ENCODE peak calls at places on chromosomes 6 and 20, in nine cellular contexts. A is T-helper 17 cell; L is effector CD8-positive, alpha-beta T cell; V is pancreas; R is psoas muscle; E is neural crest cell; Z is A172; N is A549; D is HFF-Myc. K is an unnamed sample.

GRCh38 chr20:23874747-23875146 is 4.8 kb downstream of the CST5 start:
- DNase-seq in A (no peak), L (no peak), V (no peak), R (no peak), E (no peak), Z (no peak), N (no peak), D (no peak), K (no peak)

GRCh38 chr6:128738112-128738511 is 144.8 kb upstream of the LAMA2 start:
- DNase-seq in A (no peak), L (no peak), V (no peak), R (no peak), E (no peak), Z (no peak), N (no peak), D (no peak), K (no peak)

GRCh38 chr6:10541591-10541990 is 20.4 kb downstream of the GCNT2 start:
- DNase-seq in A (no peak), L (no peak), V (no peak), R (no peak), E (no peak), Z (no peak), N (no peak), D (no peak), K (no peak)

GRCh38 chr6:69181964-69182363 is 546.9 kb downstream of the ADGRB3 start:
- DNase-seq in A (no peak), L (no peak), V (no peak), R (no peak), E (no peak), Z (no peak), N (no peak), D (no peak), K (no peak)

GRCh38 chr20:58760881-58761280 is 68.3 kb downstream of the NPEPL1 start:
- DNase-seq in A (no peak), L (no peak), V (no peak), R (no peak), E (no peak), Z (no peak), N (no peak), D (no peak), K (no peak)

GRCh38 chr6:166512567-166512966 is 73.9 kb downstream of the RAMACL start:
- DNase-seq in A (no peak), L (no peak), V (no peak), R (no peak), E (no peak), Z (no peak), N (no peak), D (no peak), K (peak; percentile 79)

GRCh38 chr20:32537657-32538525 is 47.2 kb downstream of the NOL4L start:
- DNase-seq in A (no peak), L (no peak), V (no peak), R (no peak), E (no peak), Z (no peak), N (no peak), D (no peak), K (no peak)

GRCh38 chr6:118581489-118581959 is 33.4 kb downstream of the PLN start:
- DNase-seq in A (no peak), L (no peak), V (no peak), R (no peak), E (no peak), Z (peak; percentile 46), N (no peak), D (no peak), K (no peak)

GRCh38 chr6:122789862-122790739 is 1.0 kb downstream of the SMPDL3A start:
- DNase-seq in A (no peak), L (no peak), V (peak; percentile 70), R (peak; percentile 23), E (no peak), Z (no peak), N (no peak), D (no peak), K (no peak)

GRCh38 chr20:21156266-21156665 is 30.4 kb downstream of the KIZ start:
- DNase-seq in A (no peak), L (no peak), V (no peak), R (no peak), E (no peak), Z (peak; percentile 37), N (no peak), D (no peak), K (no peak)

GRCh38 chr6:37485259-37485658 is 14.4 kb downstream of the CCDC167 start:
- DNase-seq in A (no peak), L (no peak), V (no peak), R (no peak), E (no peak), Z (no peak), N (peak; percentile 19), D (no peak), K (no peak)

GRCh38 chr6:157860505-157860991 is 37.5 kb downstream of the SNX9 start:
- DNase-seq in A (no peak), L (no peak), V (no peak), R (no peak), E (no peak), Z (no peak), N (no peak), D (no peak), K (no peak)

GRCh38 chr20:19120011-19120410 is 92.4 kb upstream of the SLC24A3 start:
- DNase-seq in A (no peak), L (no peak), V (no peak), R (no peak), E (no peak), Z (no peak), N (no peak), D (no peak), K (no peak)

GRCh38 chr6:87538510-87539260 is 51.1 kb downstream of the RARS2 start:
- DNase-seq in A (no peak), L (no peak), V (no peak), R (no peak), E (no peak), Z (no peak), N (no peak), D (no peak), K (no peak)

GRCh38 chr6:112409311-112409710 is 62.2 kb downstream of the RFPL4B start:
- DNase-seq in A (no peak), L (no peak), V (no peak), R (no peak), E (no peak), Z (no peak), N (no peak), D (no peak), K (no peak)

GRCh38 chr6:149210376-149210775 is 107.1 kb upstream of the TAB2 start:
- DNase-seq in A (no peak), L (no peak), V (no peak), R (no peak), E (no peak), Z (peak; percentile 33), N (no peak), D (no peak), K (no peak)

GRCh38 chr6:111283707-111284106 is 196.4 kb downstream of the SLC16A10 start:
- DNase-seq in A (no peak), L (no peak), V (no peak), R (no peak), E (no peak), Z (no peak), N (no peak), D (no peak), K (no peak)

GRCh38 chr20:59920944-59921343 is 12.5 kb downstream of the SYCP2 start:
- DNase-seq in A (no peak), L (no peak), V (no peak), R (no peak), E (no peak), Z (no peak), N (no peak), D (no peak), K (no peak)

GRCh38 chr6:99573980-99574617 is 5.6 kb upstream of the CCNC start:
- DNase-seq in A (no peak), L (no peak), V (no peak), R (no peak), E (no peak), Z (no peak), N (no peak), D (no peak), K (no peak)

GRCh38 chr6:128569737-128570438 is 49.5 kb upstream of the PTPRK start:
- DNase-seq in A (no peak), L (no peak), V (no peak), R (no peak), E (no peak), Z (peak; percentile 92), N (peak; percentile 59), D (peak; percentile 87), K (no peak)

GRCh38 chr6:170114956-170115855 is 175.7 kb downstream of the DLL1 start:
- DNase-seq in A (no peak), L (no peak), V (peak; percentile 50), R (peak; percentile 9), E (no peak), Z (no peak), N (no peak), D (no peak), K (no peak)

GRCh38 chr6:9612489-9612888 is 802.4 kb downstream of the TFAP2A start:
- DNase-seq in A (no peak), L (no peak), V (no peak), R (no peak), E (no peak), Z (peak; percentile 11), N (no peak), D (no peak), K (no peak)